ENCODE peak calls at places on chromosome 16, in four cellular contexts. H, U, A and P are unnamed samples.
A peak's percentile ranks its signal among the peaks of the same experiment; 100 is the strongest.

GRCh38 chr16:3879258-3879886 is 1.1 kb downstream of the CREBBP start:
- DNase-seq in H (no peak), U (no peak), A (no peak), P (no peak)

GRCh38 chr16:15523092-15523541 is 88.7 kb downstream of the BMERB1 start:
- DNase-seq in H (no peak), U (no peak), A (no peak), P (no peak)

GRCh38 chr16:69476920-69477418 is 52.5 kb downstream of the CYB5B start:
- DNase-seq in H (no peak), U (peak; percentile 90), A (peak; percentile 90), P (no peak)

GRCh38 chr16:65065031-65065430 is 56.8 kb downstream of the CDH11 start:
- DNase-seq in H (no peak), U (no peak), A (no peak), P (no peak)

GRCh38 chr16:31351246-31351936 is 3.6 kb upstream of the ITGAX start:
- DNase-seq in H (no peak), U (no peak), A (no peak), P (no peak)

GRCh38 chr16:27450836-27451341 is 48.9 kb downstream of the IL21R start:
- DNase-seq in H (no peak), U (peak; percentile 49), A (no peak), P (no peak)

GRCh38 chr16:80144191-80144590 is 396.6 kb upstream of the DYNLRB2 start:
- DNase-seq in H (no peak), U (peak; percentile 29), A (peak; percentile 44), P (no peak)

GRCh38 chr16:63714876-63715275 is 1407.0 kb downstream of the CDH11 start:
- DNase-seq in H (no peak), U (no peak), A (no peak), P (no peak)

GRCh38 chr16:4032768-4033167 is 83.5 kb downstream of the ADCY9 start:
- DNase-seq in H (no peak), U (peak; percentile 34), A (peak; percentile 32), P (no peak)

GRCh38 chr16:87198328-87198731 is 118.9 kb downstream of the C16orf95 start:
- DNase-seq in H (no peak), U (peak; percentile 79), A (no peak), P (no peak)

GRCh38 chr16:60073376-60073775 is 1339.3 kb upstream of the GOT2 start:
- DNase-seq in H (no peak), U (peak; percentile 0), A (peak; percentile 13), P (no peak)

GRCh38 chr16:63461248-63461841 is 1425.1 kb upstream of the CDH8 start:
- DNase-seq in H (peak; percentile 10), U (peak; percentile 72), A (peak; percentile 56), P (no peak)

GRCh38 chr16:17556276-17557052 is 85.7 kb upstream of the XYLT1 start:
- DNase-seq in H (no peak), U (peak; percentile 28), A (peak; percentile 43), P (no peak)

GRCh38 chr16:81514568-81515258 is 70.1 kb downstream of the CMIP start:
- DNase-seq in H (no peak), U (no peak), A (no peak), P (no peak)

GRCh38 chr16:66332599-66332998 is 33.9 kb upstream of the CDH5 start:
- DNase-seq in H (no peak), U (no peak), A (no peak), P (no peak)

GRCh38 chr16:28309811-28310311 is 17.5 kb downstream of the SBK1 start:
- DNase-seq in H (no peak), U (no peak), A (no peak), P (no peak)

GRCh38 chr16:66520406-66521194 is 29.3 kb downstream of the TK2 start:
- DNase-seq in H (no peak), U (no peak), A (no peak), P (no peak)

GRCh38 chr16:69707920-69708683 is 18.3 kb downstream of the NQO1 start:
- DNase-seq in H (no peak), U (no peak), A (no peak), P (no peak)

GRCh38 chr16:27109666-27110523 is 43.2 kb downstream of the C16orf82 start:
- DNase-seq in H (peak; percentile 29), U (peak; percentile 75), A (peak; percentile 76), P (peak; percentile 30)

GRCh38 chr16:57406881-57407280 is 2.3 kb downstream of the CCL17 start:
- DNase-seq in H (no peak), U (no peak), A (no peak), P (no peak)

GRCh38 chr16:66028505-66029216 is 337.8 kb upstream of the CDH5 start:
- DNase-seq in H (peak; percentile 32), U (peak; percentile 80), A (peak; percentile 60), P (no peak)

GRCh38 chr16:12057276-12057675 is 80.7 kb downstream of the SNX29 start:
- DNase-seq in H (peak; percentile 79), U (peak; percentile 67), A (no peak), P (no peak)
- TF ChIP-seq CTCF in H (peak; percentile 36), U (no peak), A (no peak), P (no peak)

GRCh38 chr16:71552698-71553503 is 24.0 kb downstream of the TAT start:
- DNase-seq in H (no peak), U (no peak), A (no peak), P (no peak)
- TF ChIP-seq CTCF in H (no peak), U (no peak), A (no peak), P (no peak)

GRCh38 chr16:48236286-48236685 is 7.8 kb upstream of the LONP2 start:
- DNase-seq in H (no peak), U (no peak), A (no peak), P (no peak)
- TF ChIP-seq CTCF in H (no peak), U (no peak), A (no peak), P (no peak)

GRCh38 chr16:88635671-88636070 is 2.7 kb upstream of the IL17C start:
- DNase-seq in H (no peak), U (no peak), A (no peak), P (no peak)
- TF ChIP-seq CTCF in H (no peak), U (no peak), A (no peak), P (no peak)

DNA sequence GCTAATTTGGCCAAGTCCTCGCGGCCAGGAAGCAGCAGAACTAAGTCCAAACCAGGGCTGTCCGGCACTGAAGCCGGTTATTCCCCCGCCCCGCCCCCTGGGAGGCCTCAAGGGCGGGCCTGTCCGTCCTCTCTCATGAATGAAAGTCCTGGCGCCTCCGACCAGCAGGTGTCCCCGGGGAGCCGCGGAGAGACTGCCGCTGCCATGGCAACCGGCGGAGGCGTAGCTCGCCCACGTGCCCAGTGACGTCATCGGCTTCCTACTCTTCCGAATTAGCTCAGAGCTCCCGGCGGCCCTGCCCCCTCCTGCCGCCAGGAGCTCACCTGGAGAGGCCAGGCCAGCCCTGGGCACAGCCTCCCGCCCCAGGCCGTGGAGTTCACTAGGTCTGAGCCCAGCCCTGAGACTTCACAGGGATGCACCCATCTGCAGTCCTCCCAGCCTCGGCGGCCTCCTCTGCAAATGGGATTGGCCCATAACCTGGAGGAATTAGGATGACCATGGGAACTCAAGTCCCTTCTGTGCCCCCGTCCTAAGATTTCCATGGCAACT is 1.3 kb downstream of the SPATA2L start:
- DNase-seq in H (peak; percentile 92), U (peak; percentile 98), A (peak; percentile 98), P (peak; percentile 99)
- TF ChIP-seq CTCF in H (peak; percentile 57), U (peak; percentile 50), A (peak; percentile 70), P (no peak)

GRCh38 chr16:53546988-53547391 is 44.0 kb upstream of the AKTIP start:
- DNase-seq in H (no peak), U (peak; percentile 3), A (peak; percentile 54), P (no peak)
- TF ChIP-seq CTCF in H (no peak), U (no peak), A (peak; percentile 25), P (no peak)